ENCODE peak calls at places on chromosomes 11 and 22, in six cellular contexts. Y, V, N, P, M and T are unnamed samples. For H3K4me1, the result is how much of the 10 kb centered on the place peaks cover.

GRCh38 chr11:37724305-37724704 is 1126.3 kb upstream of the RAG2 start:
- DNase-seq in N (no peak), Y (no peak), M (no peak), V (no peak), P (no peak), T (no peak)

GRCh38 chr11:102157219-102157618 is 47.0 kb downstream of the YAP1 start:
- DNase-seq in Y (no peak), N (no peak), M (peak), V (peak), P (no peak), T (no peak)

GRCh38 chr11:133078591-133079179 is 453.6 kb downstream of the OPCML start:
- DNase-seq in P (peak), N (peak), V (no peak), M (peak), Y (no peak), T (no peak)

GRCh38 chr11:69300124-69301032 is 6.4 kb downstream of the MYEOV start:
- DNase-seq in V (no peak), Y (no peak), N (no peak), P (no peak), M (no peak), T (no peak)

GRCh38 chr11:113311536-113311935 is 2.8 kb upstream of the TTC12 start:
- DNase-seq in N (no peak), Y (no peak), P (no peak), V (no peak), M (no peak), T (no peak)

GRCh38 chr11:41799747-41800146 is 340.3 kb upstream of the LRRC4C start:
- DNase-seq in V (no peak), P (no peak), N (no peak), M (no peak), Y (no peak), T (no peak)

GRCh38 chr11:33168605-33169240 is 7.4 kb upstream of the CSTF3 start:
- DNase-seq in N (no peak), M (peak), Y (no peak), P (no peak), V (no peak), T (no peak)

GRCh38 chr11:111091341-111091740 is 154.2 kb upstream of the POU2AF2 start:
- DNase-seq in M (peak), P (no peak), Y (no peak), N (no peak), V (no peak), T (no peak)

GRCh38 chr11:83051760-83052671 is 19.7 kb downstream of the RAB30 start:
- DNase-seq in M (peak), N (no peak), P (no peak), Y (no peak), V (no peak), T (no peak)

GRCh38 chr11:109864161-109864661 is 229.0 kb upstream of the ZC3H12C start:
- DNase-seq in P (no peak), Y (no peak), V (no peak), M (no peak), N (no peak), T (no peak)

GRCh38 chr11:73267122-73267846 is 4.9 kb upstream of the P2RY6 start:
- DNase-seq in P (no peak), V (no peak), M (no peak), Y (no peak), N (no peak), T (no peak)

GRCh38 chr22:27397036-27397947 is 404.3 kb downstream of the MN1 start:
- DNase-seq in P (no peak), N (no peak), Y (no peak), V (no peak), M (peak), T (no peak)

GRCh38 chr11:45090607-45091006 is 55.8 kb upstream of the PRDM11 start:
- DNase-seq in N (no peak), V (no peak), P (no peak), Y (no peak), M (no peak), T (no peak)

GRCh38 chr11:19957301-19957985 is 202.8 kb downstream of the DBX1 start:
- DNase-seq in P (no peak), N (no peak), Y (no peak), M (no peak), V (no peak), T (no peak)

GRCh38 chr11:20154381-20154780 is 5.9 kb downstream of the DBX1 start:
- DNase-seq in Y (no peak), P (no peak), N (peak), M (no peak), V (no peak), T (no peak)

GRCh38 chr11:73221996-73222395 is 3.9 kb downstream of the P2RY2 start:
- DNase-seq in Y (no peak), N (no peak), P (no peak), V (no peak), M (no peak), T (no peak)

GRCh38 chr11:17508306-17508705 is 31.7 kb upstream of the ABCC8 start:
- DNase-seq in V (no peak), Y (no peak), P (no peak), M (peak), N (no peak), T (no peak)

GRCh38 chr22:39622881-39623367 is 52.4 kb downstream of the CACNA1I start:
- DNase-seq in Y (peak), N (peak), P (peak), M (peak), V (no peak), T (no peak)

GRCh38 chr11:61699737-61700160 is 19.6 kb downstream of the DAGLA start:
- DNase-seq in N (no peak), V (no peak), Y (no peak), M (no peak), P (no peak), T (no peak)

GRCh38 chr11:108654994-108655631 is 9.8 kb upstream of the DDX10 start:
- DNase-seq in Y (no peak), V (peak), N (peak), P (peak), M (peak), T (no peak)

GRCh38 chr22:31497148-31497938 is 1.0 kb downstream of the SFI1 start:
- DNase-seq in V (no peak), N (no peak), Y (no peak), M (no peak), P (no peak), T (no peak)

GRCh38 chr22:23752090-23752691 is 1.3 kb upstream of the ZNF70 start:
- DNase-seq in N (no peak), M (no peak), Y (no peak), V (no peak), P (no peak), T (no peak)

GRCh38 chr22:28909375-28909774 is 26.0 kb downstream of the ZNRF3 start:
- DNase-seq in M (peak), Y (no peak), P (no peak), N (no peak), V (no peak), T (no peak)

GRCh38 chr22:45336971-45337431 is 27.3 kb downstream of the FAM118A start:
- DNase-seq in N (no peak), P (no peak), M (peak), Y (no peak), V (peak), T (peak)

GRCh38 chr11:122755941-122756340 is 82.4 kb upstream of the CRTAM start:
- DNase-seq in V (no peak), M (peak), N (no peak), Y (no peak), P (no peak), T (no peak)

GRCh38 chr11:122754553-122755322 is 83.6 kb upstream of the CRTAM start:
- DNase-seq in M (peak), Y (peak), P (no peak), V (no peak), N (peak), T (no peak)

GRCh38 chr11:122756417-122756816 is 81.9 kb upstream of the CRTAM start:
- DNase-seq in Y (peak), P (no peak), V (no peak), M (no peak), N (no peak), T (no peak)

GRCh38 chr11:122755409-122755808 is 82.9 kb upstream of the CRTAM start:
- DNase-seq in N (no peak), Y (no peak), M (peak), P (no peak), V (no peak), T (no peak)

DNA sequence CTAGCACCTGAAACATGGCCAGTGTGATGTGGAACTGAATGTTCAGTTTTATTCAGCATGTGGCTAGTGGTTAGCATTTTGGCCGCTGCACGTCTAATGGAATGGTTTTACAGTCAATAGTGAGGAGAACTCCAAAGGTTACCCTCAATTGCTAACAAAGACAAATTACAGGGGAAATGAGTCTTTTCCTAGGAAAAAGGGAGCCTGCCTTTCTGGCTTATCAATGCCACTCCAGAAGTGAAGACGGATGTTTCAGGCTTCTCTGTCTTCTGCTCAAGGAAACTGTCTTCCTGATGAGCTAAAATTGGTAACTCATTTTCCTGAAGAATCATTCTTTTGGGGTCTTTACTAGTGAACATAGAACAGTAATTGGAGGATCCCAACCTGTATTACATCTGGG is 84.3 kb upstream of the CRTAM start:
- DNase-seq in Y (no peak), V (no peak), P (no peak), N (no peak), M (no peak), T (no peak)
- H3K4me1 ChIP-seq in Y (under half), V (under half), P (under half), N (under half), M (under half), T (under half)

DNA sequence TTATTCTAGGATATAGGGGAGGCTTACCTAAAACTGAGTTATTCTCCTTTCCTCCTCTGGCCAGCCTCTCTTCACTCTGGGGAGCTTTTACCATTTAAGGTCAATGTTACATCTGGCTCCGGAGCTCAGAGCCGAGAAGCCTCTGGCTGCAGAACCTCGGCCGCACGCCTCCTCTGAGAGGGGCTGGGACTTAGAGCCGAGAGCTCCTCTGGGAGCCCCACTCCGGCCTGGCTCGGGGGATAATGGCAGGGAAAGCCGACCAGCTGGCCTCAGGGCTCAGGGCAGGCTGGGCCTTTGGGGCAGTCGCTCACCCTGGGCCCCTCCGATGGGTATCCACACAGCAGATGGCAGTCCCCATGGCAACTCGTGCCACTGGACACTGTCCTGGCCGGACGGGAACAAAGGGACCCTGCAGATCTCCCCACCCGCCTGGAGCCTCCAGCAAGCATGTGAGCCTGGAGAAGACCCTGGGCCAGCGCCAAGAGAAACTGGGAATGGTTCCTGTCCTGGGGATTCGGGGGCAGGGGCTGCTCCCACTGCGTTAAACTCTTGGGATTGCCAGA is at the start of gene IRAG1:
- DNase-seq in Y (no peak), M (peak), N (peak), P (no peak), V (peak), T (peak)
- H3K4me3 ChIP-seq in Y (no peak), M (no peak), N (no peak), P (no peak), V (peak), T (peak)

GRCh38 chr11:76768091-76769047 is 14.8 kb upstream of the TSKU start:
- DNase-seq in P (no peak), M (peak), Y (no peak), N (no peak), V (peak), T (no peak)
- H3K4me1 ChIP-seq in P (half or more), M (under half), Y (under half), N (under half), V (under half), T (half or more)

GRCh38 chr11:64035081-64035524 is 628 bp upstream of the FLRT1 start:
- DNase-seq in P (no peak), Y (no peak), M (no peak), V (no peak), N (no peak), T (no peak)
- H3K4me3 ChIP-seq in P (peak), Y (no peak), M (peak), V (peak), N (peak), T (peak)

GRCh38 chr11:64857485-64857884 is 13.0 kb upstream of the CDC42BPG start:
- DNase-seq in N (no peak), V (no peak), Y (no peak), P (no peak), M (no peak), T (no peak)

GRCh38 chr11:64861227-64861970 is 16.9 kb upstream of the CDC42BPG start:
- DNase-seq in N (no peak), Y (no peak), M (no peak), V (no peak), P (no peak), T (no peak)

GRCh38 chr11:64862914-64863313 is 15.5 kb downstream of the EHD1 start:
- DNase-seq in V (no peak), Y (no peak), N (no peak), M (peak), P (no peak), T (no peak)

GRCh38 chr11:64858467-64859401 is 14.3 kb upstream of the CDC42BPG start:
- DNase-seq in P (no peak), Y (peak), N (no peak), M (no peak), V (no peak), T (no peak)

GRCh38 chr11:64859542-64860414 is 15.3 kb upstream of the CDC42BPG start:
- DNase-seq in N (no peak), V (no peak), M (no peak), P (no peak), Y (no peak), T (no peak)
- H3K4me1 ChIP-seq in N (under half), V (under half), M (under half), P (under half), Y (half or more), T (half or more)

GRCh38 chr11:130161441-130161840 is 1.9 kb downstream of the ST14 start:
- DNase-seq in N (no peak), P (no peak), M (no peak), V (no peak), Y (no peak), T (no peak)

GRCh38 chr11:130159657-130160459 is at the start of gene ST14:
- DNase-seq in Y (no peak), M (no peak), V (no peak), P (no peak), N (peak), T (no peak)

GRCh38 chr11:130159139-130159538 is 443 bp upstream of the ST14 start:
- DNase-seq in P (no peak), N (peak), Y (no peak), V (no peak), M (no peak), T (no peak)

GRCh38 chr11:130162733-130163132 is 3.2 kb downstream of the ST14 start:
- DNase-seq in M (peak), Y (no peak), V (no peak), N (no peak), P (no peak), T (no peak)

GRCh38 chr11:130160460-130161090 is 993 bp downstream of the ST14 start:
- DNase-seq in N (peak), Y (no peak), P (no peak), M (no peak), V (no peak), T (no peak)
- H3K4me3 ChIP-seq in N (peak), Y (no peak), P (no peak), M (no peak), V (no peak), T (peak)

GRCh38 chr11:57306941-57307598 is 17.7 kb downstream of the TNKS1BP1 start:
- DNase-seq in Y (no peak), M (no peak), V (peak), N (no peak), P (no peak), T (no peak)

GRCh38 chr11:57309106-57310059 is 15.4 kb downstream of the TNKS1BP1 start:
- DNase-seq in P (no peak), M (no peak), N (no peak), V (no peak), Y (no peak), T (no peak)

GRCh38 chr11:57306156-57306876 is 18.4 kb downstream of the TNKS1BP1 start:
- DNase-seq in P (no peak), V (no peak), Y (no peak), N (no peak), M (peak), T (no peak)

GRCh38 chr11:57308426-57309060 is 16.2 kb downstream of the TNKS1BP1 start:
- DNase-seq in Y (no peak), N (no peak), M (no peak), P (no peak), V (no peak), T (no peak)

GRCh38 chr11:57307666-57308270 is 17.0 kb downstream of the TNKS1BP1 start:
- DNase-seq in P (no peak), V (no peak), M (no peak), N (no peak), Y (no peak), T (no peak)
- H3K4me1 ChIP-seq in P (half or more), V (under half), M (under half), N (under half), Y (under half), T (under half)

GRCh38 chr11:65503923-65504670 is 5.3 kb downstream of the MALAT1 start:
- DNase-seq in Y (no peak), N (no peak), M (peak), P (no peak), V (no peak), T (no peak)
- H3K4me3 ChIP-seq in Y (peak), N (peak), M (peak), P (peak), V (peak), T (peak)

GRCh38 chr11:2266586-2267305 is 3.6 kb downstream of the ASCL2 start:
- DNase-seq in Y (no peak), P (no peak), M (no peak), V (no peak), N (no peak), T (no peak)

GRCh38 chr11:2267871-2268825 is 2.2 kb downstream of the ASCL2 start:
- DNase-seq in M (no peak), N (peak), P (no peak), V (no peak), Y (no peak), T (no peak)

GRCh38 chr11:2268911-2269600 is 1.3 kb downstream of the ASCL2 start:
- DNase-seq in P (no peak), V (peak), N (peak), M (peak), Y (peak), T (no peak)

GRCh38 chr11:2265854-2266585 is 4.4 kb downstream of the ASCL2 start:
- DNase-seq in P (no peak), Y (no peak), V (no peak), M (no peak), N (no peak), T (no peak)

GRCh38 chr11:2267306-2267861 is 3.0 kb downstream of the ASCL2 start:
- DNase-seq in N (no peak), V (no peak), Y (no peak), P (no peak), M (no peak), T (no peak)
- H3K4me1 ChIP-seq in N (under half), V (under half), Y (under half), P (under half), M (under half), T (under half)